ENCODE peak calls at places on chromosome 9, in four cellular contexts. P, Q, J and S are unnamed samples.
A peak's percentile ranks its signal among the peaks of the same experiment; 100 is the strongest.

GRCh38 chr9:1362845-1363244 is 312.7 kb downstream of the DMRT2 start:
- DNase-seq in J (no peak), Q (peak; percentile 31), P (no peak), S (no peak)

GRCh38 chr9:132447346-132447745 is 37.3 kb downstream of the CFAP77 start:
- DNase-seq in P (no peak), J (no peak), Q (no peak), S (no peak)

GRCh38 chr9:14478175-14479165 is 164.5 kb upstream of the NFIB start:
- DNase-seq in J (no peak), Q (no peak), P (peak; percentile 7), S (no peak)

GRCh38 chr9:135301271-135302263 is 178.0 kb upstream of the PPP1R26 start:
- DNase-seq in Q (no peak), P (no peak), J (no peak), S (no peak)

GRCh38 chr9:32072568-32072967 is 311.9 kb upstream of the ACO1 start:
- DNase-seq in J (no peak), P (no peak), Q (no peak), S (no peak)

GRCh38 chr9:75890541-75891276 is at the start of gene PCSK5:
- DNase-seq in J (peak; percentile 66), P (peak; percentile 89), Q (peak; percentile 93), S (peak; percentile 96)

GRCh38 chr9:128193469-128194096 is 2.2 kb upstream of the CIZ1 start:
- DNase-seq in J (no peak), Q (no peak), P (no peak), S (no peak)

GRCh38 chr9:86795861-86796497 is 151.3 kb downstream of the GAS1 start:
- DNase-seq in J (no peak), P (peak; percentile 93), Q (peak; percentile 57), S (peak; percentile 72)

GRCh38 chr9:14906000-14906399 is 4.2 kb downstream of the FREM1 start:
- DNase-seq in Q (no peak), P (peak; percentile 24), J (no peak), S (no peak)

GRCh38 chr9:94919376-94920098 is 193.0 kb downstream of the AOPEP start:
- DNase-seq in Q (no peak), P (peak; percentile 82), J (no peak), S (no peak)

GRCh38 chr9:134063088-134063875 is 4.5 kb downstream of the BRD3 start:
- DNase-seq in Q (no peak), P (no peak), J (no peak), S (peak; percentile 58)

GRCh38 chr9:85909390-85909789 is 31.6 kb upstream of the NAA35 start:
- DNase-seq in Q (no peak), J (no peak), P (no peak), S (no peak)

GRCh38 chr9:77876091-77876490 is 155.5 kb downstream of the GNAQ start:
- DNase-seq in P (peak; percentile 28), J (no peak), Q (peak; percentile 42), S (no peak)

GRCh38 chr9:34759432-34760134 is 49.6 kb upstream of the CCL21 start:
- DNase-seq in P (no peak), J (no peak), Q (no peak), S (no peak)

GRCh38 chr9:12935714-12936113 is 160.9 kb downstream of the LURAP1L start:
- DNase-seq in P (peak; percentile 76), Q (no peak), J (no peak), S (no peak)

GRCh38 chr9:2722715-2723114 is 5.4 kb downstream of the KCNV2 start:
- DNase-seq in J (no peak), P (peak; percentile 62), Q (no peak), S (no peak)

GRCh38 chr9:129612123-129612522 is 8.8 kb downstream of the C9orf50 start:
- DNase-seq in P (no peak), Q (no peak), J (no peak), S (no peak)

GRCh38 chr9:129612815-129613519 is 7.9 kb downstream of the C9orf50 start:
- DNase-seq in Q (no peak), P (no peak), J (no peak), S (no peak)

GRCh38 chr9:129615407-129616285 is 5.3 kb downstream of the C9orf50 start:
- DNase-seq in Q (no peak), J (no peak), P (no peak), S (no peak)

GRCh38 chr9:129614932-129615331 is 6.0 kb downstream of the C9orf50 start:
- DNase-seq in Q (no peak), J (no peak), P (no peak), S (no peak)

GRCh38 chr9:129613520-129614175 is 7.3 kb downstream of the C9orf50 start:
- DNase-seq in J (no peak), P (no peak), Q (no peak), S (no peak)
- TF ChIP-seq CTCF in J (no peak), P (no peak), Q (no peak), S (no peak)

GRCh38 chr9:11319477-11320060 is 706.8 kb upstream of the PTPRD start:
- DNase-seq in P (peak; percentile 16), Q (no peak), J (no peak), S (no peak)
- TF ChIP-seq CTCF in P (peak; percentile 37), Q (peak; percentile 34), J (no peak), S (no peak)

DNA sequence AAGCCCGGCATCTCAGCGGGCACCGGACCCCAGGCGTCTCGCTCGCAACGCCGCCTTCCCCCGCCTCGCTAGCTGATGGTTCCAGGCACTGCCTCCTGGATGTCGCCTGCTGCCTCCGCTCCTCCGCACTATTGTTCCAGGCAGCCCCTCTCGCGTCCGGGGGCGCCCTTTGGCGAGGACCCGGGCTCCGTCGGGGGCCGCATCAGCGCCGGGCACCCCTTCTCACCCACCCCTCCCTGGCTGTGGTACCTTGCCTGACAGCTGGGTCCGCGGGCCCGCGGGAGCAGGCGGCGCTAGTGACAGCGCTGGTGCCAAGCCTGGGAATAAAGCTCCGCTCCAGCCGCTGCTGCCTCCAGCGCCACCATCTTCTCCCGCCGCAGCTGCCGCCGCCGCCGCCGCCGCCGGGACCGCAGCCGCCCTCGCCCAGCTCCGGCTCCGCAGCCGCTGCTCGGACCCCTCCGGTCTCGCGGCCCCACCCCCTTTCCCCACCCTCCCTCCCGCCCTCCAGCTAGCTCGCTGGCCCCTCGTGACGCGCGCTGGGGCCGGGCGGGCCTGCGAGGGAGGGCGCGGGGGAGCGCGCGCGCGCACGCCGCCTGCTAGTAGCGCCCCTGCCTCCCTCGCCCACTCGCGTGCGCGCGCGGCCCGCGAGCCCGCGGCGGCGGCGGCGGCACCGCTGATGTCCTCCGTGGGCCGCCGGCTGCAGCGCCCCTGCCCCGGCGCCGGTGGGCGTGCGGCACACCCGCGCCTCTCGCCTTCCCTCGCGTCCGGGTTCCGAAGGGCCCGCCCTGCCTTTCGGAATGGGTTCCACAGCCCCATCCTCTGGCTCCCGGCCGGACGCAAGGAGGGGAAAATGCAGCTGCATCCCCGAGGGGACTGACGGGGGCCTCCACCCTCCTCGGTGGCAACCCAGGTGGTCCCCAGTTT is at the start of gene APBA1:
- DNase-seq in J (peak; percentile 52), Q (peak; percentile 81), P (peak; percentile 33), S (peak; percentile 85)
- TF ChIP-seq CTCF in J (no peak), Q (no peak), P (no peak), S (peak; percentile 16)

GRCh38 chr9:80285325-80285724 is 713.6 kb downstream of the TLE4 start:
- DNase-seq in J (no peak), Q (no peak), P (peak; percentile 2), S (no peak)
- TF ChIP-seq CTCF in J (no peak), Q (no peak), P (peak; percentile 9), S (no peak)

DNA sequence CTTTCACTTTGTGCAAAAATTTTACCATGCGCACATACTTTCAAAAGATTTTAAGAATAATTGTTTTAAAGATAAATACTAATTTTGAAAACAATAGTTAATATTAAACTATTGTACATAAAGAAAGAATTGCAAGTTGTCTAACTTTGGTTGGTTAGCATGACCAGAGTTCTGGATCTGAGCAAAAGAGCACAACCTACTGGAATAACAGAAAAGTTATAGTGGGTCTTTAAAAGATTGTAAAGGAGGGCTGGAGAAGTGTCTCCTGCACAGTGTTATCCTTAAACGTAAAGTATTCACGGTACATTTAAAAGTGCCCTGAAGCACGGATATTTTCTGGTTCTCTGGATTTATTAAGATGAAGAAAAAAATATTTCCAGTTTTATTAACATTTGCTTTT is 70.6 kb downstream of the GLIS3 start:
- DNase-seq in P (no peak), Q (no peak), J (no peak), S (no peak)
- TF ChIP-seq CTCF in P (peak; percentile 12), Q (no peak), J (no peak), S (no peak)

DNA sequence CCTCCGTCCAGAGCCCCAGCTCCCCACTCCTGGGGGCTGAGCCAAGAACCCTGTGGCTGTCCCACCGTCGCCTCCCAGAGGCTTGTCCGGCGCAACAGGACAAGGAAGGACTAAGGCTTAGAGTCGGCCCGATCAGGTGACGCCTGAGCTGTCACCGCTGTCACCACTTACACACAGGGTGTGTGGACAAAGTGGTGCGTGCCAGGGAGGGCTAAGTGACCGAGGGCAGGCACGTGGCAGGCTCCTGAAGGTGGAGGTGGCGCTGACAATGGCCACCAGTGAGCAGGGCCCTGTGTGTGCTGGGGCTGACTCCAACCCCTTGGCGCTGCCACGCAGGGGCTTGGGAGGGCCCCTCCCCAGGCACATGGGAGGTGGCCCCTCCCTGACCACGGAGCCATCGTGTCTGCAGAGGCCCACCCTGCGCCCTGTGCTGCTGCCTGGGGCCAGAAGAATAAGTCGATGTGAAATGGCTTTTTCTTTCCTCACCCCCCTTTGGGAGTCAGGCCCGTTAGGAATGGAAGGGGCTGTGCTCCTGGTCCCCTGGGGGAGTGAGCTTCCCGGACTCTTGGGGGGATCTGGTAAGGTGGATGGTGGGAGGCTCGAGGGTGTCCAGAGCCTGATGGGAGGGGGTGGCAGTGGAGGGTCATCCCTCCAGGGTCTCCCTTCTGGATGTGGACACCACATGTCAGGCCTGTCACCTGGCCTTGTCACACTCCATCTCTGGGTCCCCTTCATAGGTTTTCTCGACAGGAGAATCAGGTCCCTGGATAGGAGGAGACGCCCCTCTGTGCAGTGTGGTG is 2.6 kb upstream of the GPSM1 start:
- DNase-seq in J (no peak), Q (peak; percentile 89), P (no peak), S (no peak)
- TF ChIP-seq CTCF in J (no peak), Q (no peak), P (no peak), S (no peak)